ENCODE peak calls at places on chromosomes 13 and 19, in six cellular contexts. R, J, T, B, P and Z are unnamed samples.
A peak's percentile ranks its signal among the peaks of the same experiment; 100 is the strongest.

GRCh38 chr13:45333973-45334922 is 6.7 kb downstream of the TPT1 start:
- DNase-seq in R (peak; percentile 49), J (no peak), T (peak; percentile 52), B (no peak), P (no peak), Z (no peak)

GRCh38 chr13:43223206-43223605 is 199.8 kb downstream of the DNAJC15 start:
- DNase-seq in R (no peak), J (no peak), T (no peak), B (no peak), P (no peak), Z (no peak)

GRCh38 chr19:56139847-56140582 is 1.1 kb upstream of the ZNF444 start:
- DNase-seq in R (peak; percentile 21), J (no peak), T (no peak), B (peak; percentile 33), P (no peak), Z (no peak)

GRCh38 chr19:33702606-33703437 is 81.1 kb downstream of the CHST8 start:
- DNase-seq in R (no peak), J (no peak), T (no peak), B (no peak), P (no peak), Z (no peak)

GRCh38 chr13:67148219-67148583 is 81.9 kb downstream of the PCDH9 start:
- DNase-seq in R (peak; percentile 61), J (no peak), T (no peak), B (no peak), P (no peak), Z (no peak)

GRCh38 chr13:109251958-109252357 is 534.4 kb downstream of the IRS2 start:
- DNase-seq in R (no peak), J (no peak), T (no peak), B (no peak), P (no peak), Z (peak; percentile 12)

GRCh38 chr19:55618426-55618825 is 5.9 kb downstream of the ZNF784 start:
- DNase-seq in R (no peak), J (no peak), T (no peak), B (no peak), P (no peak), Z (no peak)

GRCh38 chr19:49425922-49426592 is 869 bp downstream of the GFY start:
- DNase-seq in R (no peak), J (peak; percentile 49), T (no peak), B (no peak), P (no peak), Z (no peak)

GRCh38 chr13:102227696-102228095 is 174.2 kb downstream of the FGF14 start:
- DNase-seq in R (no peak), J (no peak), T (no peak), B (peak; percentile 79), P (no peak), Z (no peak)

GRCh38 chr19:8609210-8610040 is 1.1 kb downstream of the ADAMTS10 start:
- DNase-seq in R (peak; percentile 73), J (peak; percentile 58), T (peak; percentile 31), B (no peak), P (no peak), Z (no peak)

GRCh38 chr19:49154279-49154678 is 917 bp downstream of the HRC start:
- DNase-seq in R (no peak), J (no peak), T (no peak), B (no peak), P (no peak), Z (no peak)

GRCh38 chr19:13036366-13036976 is 41.2 kb downstream of the NFIX start:
- DNase-seq in R (peak; percentile 76), J (no peak), T (no peak), B (peak; percentile 49), P (no peak), Z (no peak)

GRCh38 chr19:7905298-7905697 is 1.6 kb downstream of the MAP2K7 start:
- DNase-seq in R (no peak), J (no peak), T (no peak), B (no peak), P (no peak), Z (no peak)

GRCh38 chr13:34048652-34049051 is 230.7 kb downstream of the RFC3 start:
- DNase-seq in R (no peak), J (no peak), T (no peak), B (no peak), P (no peak), Z (no peak)

GRCh38 chr13:111165611-111166010 is 50.5 kb downstream of the ARHGEF7 start:
- DNase-seq in R (no peak), J (no peak), T (no peak), B (no peak), P (no peak), Z (no peak)

GRCh38 chr19:51552996-51553725 is 17.9 kb upstream of the ZNF175 start:
- DNase-seq in R (peak; percentile 68), J (peak; percentile 76), T (peak; percentile 33), B (no peak), P (no peak), Z (no peak)

GRCh38 chr13:98648141-98648540 is 71.2 kb upstream of the STK24 start:
- DNase-seq in R (no peak), J (no peak), T (no peak), B (no peak), P (no peak), Z (no peak)

GRCh38 chr13:114049626-114050101 is 75.8 kb upstream of the C13orf46 start:
- DNase-seq in R (no peak), J (no peak), T (no peak), B (no peak), P (no peak), Z (no peak)

GRCh38 chr13:24997367-24997967 is 98.5 kb upstream of the PABPC3 start:
- DNase-seq in R (peak; percentile 45), J (no peak), T (peak; percentile 15), B (peak; percentile 83), P (no peak), Z (no peak)

GRCh38 chr13:33519561-33520479 is 234.3 kb upstream of the STARD13 start:
- DNase-seq in R (peak; percentile 80), J (no peak), T (no peak), B (no peak), P (no peak), Z (peak; percentile 90)

GRCh38 chr19:16185123-16185924 is at the start of gene FAM32A:
- DNase-seq in R (peak; percentile 99), J (peak; percentile 98), T (peak; percentile 98), B (peak; percentile 90), P (peak; percentile 95), Z (peak; percentile 95)

GRCh38 chr13:84445776-84446175 is 563.5 kb upstream of the SLITRK1 start:
- DNase-seq in R (no peak), J (no peak), T (no peak), B (no peak), P (no peak), Z (peak; percentile 56)

GRCh38 chr19:55676889-55677505 is 2.0 kb downstream of the EPN1 start:
- DNase-seq in R (no peak), J (no peak), T (no peak), B (no peak), P (no peak), Z (no peak)

GRCh38 chr13:54379461-54379860 is 1350.8 kb downstream of the OLFM4 start:
- DNase-seq in R (no peak), J (no peak), T (no peak), B (no peak), P (no peak), Z (no peak)

GRCh38 chr19:28530406-28531035 is 682.4 kb downstream of the UQCRFS1 start:
- DNase-seq in R (no peak), J (no peak), T (no peak), B (no peak), P (no peak), Z (no peak)

GRCh38 chr19:31344403-31344802 is 4.8 kb downstream of the TSHZ3 start:
- DNase-seq in R (no peak), J (no peak), T (no peak), B (no peak), P (no peak), Z (no peak)

GRCh38 chr13:30607908-30608307 is 9.8 kb upstream of the USPL1 start:
- DNase-seq in R (no peak), J (no peak), T (peak; percentile 61), B (peak; percentile 47), P (peak; percentile 15), Z (no peak)

GRCh38 chr13:51832471-51833152 is 12.4 kb downstream of the TMEM272 start:
- DNase-seq in R (peak; percentile 62), J (no peak), T (peak; percentile 61), B (no peak), P (peak; percentile 17), Z (no peak)

GRCh38 chr19:1360818-1361461 is 22.8 kb upstream of the NDUFS7 start:
- DNase-seq in R (peak; percentile 92), J (no peak), T (no peak), B (no peak), P (no peak), Z (peak; percentile 67)

GRCh38 chr13:112638919-112639318 is 50.9 kb upstream of the ATP11A start:
- DNase-seq in R (no peak), J (no peak), T (no peak), B (no peak), P (no peak), Z (no peak)

GRCh38 chr19:39448271-39448670 is 2.9 kb downstream of the SUPT5H start:
- DNase-seq in R (no peak), J (no peak), T (no peak), B (no peak), P (no peak), Z (no peak)

GRCh38 chr13:109275848-109276247 is 510.5 kb downstream of the IRS2 start:
- DNase-seq in R (no peak), J (no peak), T (no peak), B (no peak), P (no peak), Z (no peak)

GRCh38 chr19:40716031-40716654 is 543 bp downstream of the COQ8B start:
- DNase-seq in R (no peak), J (peak; percentile 76), T (peak; percentile 77), B (peak; percentile 30), P (no peak), Z (no peak)

GRCh38 chr13:111027481-111028439 is 87.3 kb upstream of the ARHGEF7 start:
- DNase-seq in R (no peak), J (no peak), T (no peak), B (no peak), P (no peak), Z (no peak)

GRCh38 chr19:18150776-18151624 is 2.0 kb upstream of the PIK3R2 start:
- DNase-seq in R (no peak), J (no peak), T (no peak), B (no peak), P (no peak), Z (no peak)